ENCODE peak calls at places on chromosome 14, in eight cellular contexts. O is IMR-90; V is MM.1S; P is endothelial cell of umbilical vein; K is left ventricle myocardium inferior; J is CD8-positive, alpha-beta T cell; D is fibroblast of lung; G is gastrocnemius medialis. I is an unnamed sample. For H3K4me1 and H3K27me3, the result is how much of the 10 kb centered on the place peaks cover.

GRCh38 chr14:62179367-62180018 is 417.3 kb downstream of the SNAPC1 start:
- DNase-seq in O (peak), V (peak), P (peak), K (peak), J (no peak), D (peak), G (no peak), I (no peak)

GRCh38 chr14:26636571-26636970 is 38.7 kb upstream of the NOVA1 start:
- DNase-seq in O (no peak), V (no peak), P (no peak), K (no peak), J (no peak), D (peak), G (no peak), I (no peak)

GRCh38 chr14:59333668-59334067 is 131.5 kb downstream of the GPR135 start:
- DNase-seq in O (peak), V (no peak), P (peak), K (no peak), J (no peak), D (peak), G (peak), I (no peak)

GRCh38 chr14:32813401-32813800 is 125.3 kb upstream of the NPAS3 start:
- DNase-seq in O (no peak), V (no peak), P (peak), K (no peak), J (no peak), D (peak), G (no peak), I (no peak)

GRCh38 chr14:32367501-32367900 is 38.4 kb downstream of the AKAP6 start:
- DNase-seq in O (no peak), V (peak), P (no peak), K (no peak), J (no peak), D (peak), G (no peak), I (no peak)

GRCh38 chr14:57816568-57817284 is 49.2 kb downstream of the SLC35F4 start:
- DNase-seq in O (no peak), V (no peak), P (no peak), K (no peak), J (no peak), D (peak), G (no peak), I (no peak)

GRCh38 chr14:30034049-30034635 is 106.5 kb upstream of the PRKD1 start:
- DNase-seq in O (peak), V (no peak), P (no peak), K (no peak), J (no peak), D (peak), G (no peak), I (no peak)

GRCh38 chr14:101601603-101602465 is 40.5 kb downstream of the DIO3 start:
- DNase-seq in O (no peak), V (no peak), P (no peak), K (peak), J (peak), D (no peak), G (no peak), I (no peak)

GRCh38 chr14:37198273-37198598 is 499 bp downstream of the MIPOL1 start:
- DNase-seq in O (no peak), V (no peak), P (no peak), K (no peak), J (no peak), D (no peak), G (no peak), I (no peak)

GRCh38 chr14:64636980-64637429 is 67.2 kb upstream of the PLEKHG3 start:
- DNase-seq in O (no peak), V (no peak), P (no peak), K (no peak), J (no peak), D (no peak), G (no peak), I (no peak)

GRCh38 chr14:50061664-50062437 is 54.5 kb downstream of the VCPKMT start:
- DNase-seq in O (peak), V (no peak), P (peak), K (no peak), J (peak), D (peak), G (no peak), I (peak)

GRCh38 chr14:82626156-82627055 is 1092.8 kb upstream of the SEL1L start:
- DNase-seq in O (no peak), V (no peak), P (no peak), K (no peak), J (no peak), D (no peak), G (no peak), I (no peak)

GRCh38 chr14:41830679-41831078 is 224.0 kb downstream of the LRFN5 start:
- DNase-seq in O (peak), V (no peak), P (no peak), K (no peak), J (no peak), D (peak), G (no peak), I (no peak)

GRCh38 chr14:105475916-105476845 is 1.6 kb downstream of the CRIP2 start:
- DNase-seq in O (peak), V (no peak), P (peak), K (peak), J (no peak), D (peak), G (no peak), I (no peak)

GRCh38 chr14:66746316-66747006 is 238.5 kb downstream of the GPHN start:
- DNase-seq in O (peak), V (peak), P (peak), K (no peak), J (no peak), D (peak), G (no peak), I (no peak)

GRCh38 chr14:92277031-92277430 is 45.9 kb upstream of the SLC24A4 start:
- DNase-seq in O (no peak), V (no peak), P (no peak), K (no peak), J (no peak), D (no peak), G (no peak), I (no peak)

GRCh38 chr14:103097994-103098957 is 3.8 kb downstream of the EXOC3L4 start:
- DNase-seq in O (no peak), V (no peak), P (no peak), K (no peak), J (no peak), D (no peak), G (no peak), I (no peak)
- H3K4me1 ChIP-seq in O (under half), V (under half), P (under half), K (under half), J (under half), D (under half), G (under half), I (under half)

GRCh38 chr14:22644305-22644635 is at the start of gene OR6J1:
- DNase-seq in O (no peak), V (no peak), P (no peak), K (no peak), J (no peak), D (no peak), G (no peak), I (no peak)
- H3K27me3 ChIP-seq in O (under half), V (under half), P (under half), K (under half), J (under half), D (under half), G (under half), I (under half)

DNA sequence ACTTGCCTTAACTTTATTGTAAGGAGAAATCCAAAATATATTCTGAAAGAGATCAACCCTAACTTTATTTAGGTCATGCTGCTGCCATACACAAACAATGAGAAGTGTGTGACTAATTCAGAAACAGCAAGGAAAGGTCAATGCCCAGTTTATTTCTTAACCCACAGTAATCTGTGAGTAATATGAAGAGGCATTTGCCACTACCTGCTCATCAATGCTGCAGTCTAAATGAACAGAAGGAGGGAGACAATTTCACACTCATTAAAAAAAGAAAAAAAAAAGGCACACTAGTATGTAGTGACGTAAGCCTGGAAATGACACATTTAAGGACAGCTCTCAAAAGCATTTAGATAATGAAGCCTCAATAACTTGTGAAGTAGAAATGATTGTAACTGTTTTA is 90.5 kb upstream of the FOXN3 start:
- DNase-seq in O (peak), V (no peak), P (peak), K (no peak), J (no peak), D (peak), G (no peak), I (no peak)
- H3K4me3 ChIP-seq in O (no peak), V (no peak), P (no peak), K (no peak), J (no peak), D (no peak), G (no peak), I (no peak)

DNA sequence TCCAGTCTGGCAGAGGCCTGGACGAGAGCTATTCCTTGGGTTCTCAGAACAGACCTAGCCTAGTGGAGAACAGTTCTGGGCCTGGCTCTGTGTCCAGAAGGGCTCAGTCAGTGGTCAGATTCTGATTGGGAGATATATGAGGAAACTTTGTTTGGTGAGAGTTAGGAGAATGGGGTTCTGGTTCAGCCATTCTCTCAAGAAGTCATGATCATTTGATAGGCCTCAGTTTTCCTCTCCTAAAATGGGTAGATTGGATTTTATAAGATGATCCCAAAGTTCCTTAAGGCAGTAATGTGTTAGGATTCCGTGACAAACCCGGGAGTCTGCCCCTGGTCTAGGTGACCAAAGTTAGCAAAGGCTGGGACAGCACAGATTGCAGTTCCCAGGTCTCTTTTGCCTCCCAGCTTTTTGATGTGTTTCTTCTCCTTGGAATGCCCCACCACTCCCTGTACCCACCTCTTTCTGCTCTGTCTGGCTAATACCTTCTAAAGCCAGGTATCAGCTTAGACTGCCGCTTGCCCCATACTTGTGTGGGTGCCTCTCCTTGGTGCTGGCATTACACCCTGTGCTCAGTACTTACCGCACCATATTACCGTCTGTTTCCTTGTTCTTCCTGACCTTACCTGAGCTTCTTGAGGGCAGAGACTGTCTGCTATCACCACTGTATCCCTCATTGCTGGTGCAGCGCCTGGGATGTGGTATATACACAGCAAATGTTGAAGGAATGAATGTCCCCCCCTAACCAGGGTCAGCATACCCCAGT is 25.5 kb downstream of the SUSD6 start:
- DNase-seq in O (no peak), V (no peak), P (no peak), K (no peak), J (no peak), D (no peak), G (no peak), I (no peak)
- H3K4me1 ChIP-seq in O (under half), V (under half), P (under half), K (half or more), J (half or more), D (under half), G (half or more), I (half or more)

I was measured in ascending aorta.